ENCODE peak calls at places on chromosomes 11 and 22, in nine cellular contexts. U is NCI-H460; P is ureter; M is renal cortical epithelial cell; D is stimulated activated CD4-positive, alpha-beta T cell treated with anti-CD3 and anti-CD28 coated beads, TNF-alpha, amount 100 ng/mL, for 4 hours; R is stimulated activated CD8-positive, alpha-beta memory T cell treated with anti-CD3 and anti-CD28 coated beads, Interleukin-15, amount 100 ng/mL, for 4 hours; N is DND-41; A is mammary epithelial cell; T is HFFc6. F is an unnamed sample.

GRCh38 chr11:118114266-118114665 is 27.5 kb upstream of the SMIM35 start:
- DNase-seq in U (no peak), P (no peak), M (no peak), D (no peak), R (no peak), N (no peak), A (peak), T (no peak), F (no peak)

GRCh38 chr11:10305262-10305963 is 540 bp downstream of the ADM start:
- DNase-seq in U (no peak), P (no peak), M (no peak), D (no peak), R (no peak), N (peak), A (peak), T (no peak), F (peak)

GRCh38 chr22:27581688-27582087 is 219.9 kb downstream of the MN1 start:
- DNase-seq in U (no peak), P (peak), M (no peak), D (no peak), R (no peak), N (no peak), A (no peak), T (no peak), F (no peak)

GRCh38 chr11:86588566-86589090 is 83.8 kb downstream of the ME3 start:
- DNase-seq in U (no peak), P (no peak), M (peak), D (no peak), R (no peak), N (no peak), A (no peak), T (no peak), F (no peak)

GRCh38 chr11:29019960-29020683 is 911.9 kb downstream of the METTL15 start:
- DNase-seq in U (peak), P (no peak), M (peak), D (no peak), R (no peak), N (no peak), A (peak), T (peak), F (no peak)

GRCh38 chr11:113289341-113290187 is 24.8 kb upstream of the TTC12 start:
- DNase-seq in U (peak), P (peak), M (peak), D (peak), R (peak), N (peak), A (peak), T (peak), F (peak)

GRCh38 chr11:119910056-119910455 is 181.1 kb upstream of the NECTIN1 start:
- DNase-seq in U (no peak), P (no peak), M (no peak), D (no peak), R (no peak), N (no peak), A (no peak), T (no peak), F (no peak)

GRCh38 chr11:113876074-113876797 is 864 bp upstream of the USP28 start:
- DNase-seq in U (no peak), P (no peak), M (no peak), D (no peak), R (no peak), N (no peak), A (no peak), T (no peak), F (no peak)

GRCh38 chr11:79025097-79025496 is 415.7 kb downstream of the TENM4 start:
- DNase-seq in U (no peak), P (no peak), M (no peak), D (no peak), R (no peak), N (no peak), A (no peak), T (no peak), F (no peak)

GRCh38 chr22:22942511-22943329 is 55.1 kb downstream of the IGLL5 start:
- DNase-seq in U (peak), P (peak), M (peak), D (peak), R (peak), N (peak), A (peak), T (peak), F (peak)

F was measured in right lobe of liver.